ENCODE peak calls at places on chromosomes 12 and 14, in eight cellular contexts. R is A549, Z is IMR-90, G is HCT116, J is gastrocnemius medialis, S is upper lobe of left lung, X is heart left ventricle, O is right lobe of liver. I is an unnamed sample.

GRCh38 chr14:101518611-101519048 is 42.7 kb upstream of the DIO3 start:
- ATAC-seq in X (no peak), S (peak), R (no peak), Z (no peak), G (no peak), J (peak), O (peak), I (peak)

GRCh38 chr14:104892517-104893434 is 27.7 kb downstream of the CEP170B start:
- ATAC-seq in G (no peak), O (no peak), R (peak), X (no peak), S (no peak), J (no peak), Z (no peak), I (no peak)

GRCh38 chr14:74584966-74585365 is 27.1 kb downstream of the LTBP2 start:
- ATAC-seq in Z (no peak), O (no peak), X (no peak), S (no peak), R (no peak), G (no peak), J (no peak), I (no peak)

GRCh38 chr12:76152161-76152807 is 67.8 kb upstream of the NAP1L1 start:
- ATAC-seq in G (no peak), X (no peak), J (peak), S (no peak), Z (no peak), O (peak), R (no peak), I (no peak)

GRCh38 chr12:10358131-10358530 is 31.7 kb downstream of the KLRK1 start:
- ATAC-seq in G (no peak), O (no peak), R (no peak), Z (no peak), J (no peak), S (no peak), X (no peak), I (no peak)

GRCh38 chr14:94689218-94689984 is 77.2 kb downstream of the SERPINA3 start:
- ATAC-seq in X (peak), S (peak), Z (peak), J (peak), R (peak), O (peak), G (peak), I (peak)

GRCh38 chr12:10771132-10771733 is 31.2 kb downstream of the TAS2R7 start:
- ATAC-seq in Z (peak), G (peak), R (peak), O (peak), J (no peak), X (no peak), S (no peak), I (no peak)

GRCh38 chr12:51740536-51740935 is 108.0 kb downstream of the FIGNL2 start:
- ATAC-seq in R (no peak), X (no peak), G (no peak), O (no peak), Z (no peak), J (no peak), S (no peak), I (no peak)

GRCh38 chr12:8870591-8870990 is 43.7 kb upstream of the PHC1 start:
- ATAC-seq in R (no peak), O (no peak), J (no peak), S (no peak), X (peak), Z (no peak), G (no peak), I (no peak)

GRCh38 chr12:114655934-114656697 is 27.9 kb downstream of the TBX3 start:
- ATAC-seq in J (no peak), Z (peak), G (peak), X (no peak), O (peak), R (peak), S (no peak), I (no peak)

GRCh38 chr12:19842116-19842515 is 402.8 kb downstream of the AEBP2 start:
- ATAC-seq in J (no peak), Z (no peak), G (no peak), R (no peak), X (peak), S (no peak), O (no peak), I (no peak)

GRCh38 chr12:30201301-30202160 is 417.8 kb upstream of the TMTC1 start:
- ATAC-seq in R (no peak), O (no peak), S (no peak), G (no peak), J (no peak), X (no peak), Z (peak), I (peak)

GRCh38 chr14:35855886-35856481 is 29.8 kb downstream of the BRMS1L start:
- ATAC-seq in G (no peak), X (no peak), R (no peak), Z (no peak), S (no peak), J (no peak), O (no peak), I (no peak)

GRCh38 chr14:22491683-22492483 is 97.1 kb downstream of the DAD1 start:
- ATAC-seq in J (no peak), Z (no peak), G (no peak), O (no peak), S (no peak), R (no peak), X (no peak), I (no peak)

GRCh38 chr12:75868501-75868900 is 163.1 kb downstream of the PHLDA1 start:
- ATAC-seq in R (no peak), O (peak), G (no peak), S (no peak), X (peak), Z (no peak), J (no peak), I (no peak)

DNA sequence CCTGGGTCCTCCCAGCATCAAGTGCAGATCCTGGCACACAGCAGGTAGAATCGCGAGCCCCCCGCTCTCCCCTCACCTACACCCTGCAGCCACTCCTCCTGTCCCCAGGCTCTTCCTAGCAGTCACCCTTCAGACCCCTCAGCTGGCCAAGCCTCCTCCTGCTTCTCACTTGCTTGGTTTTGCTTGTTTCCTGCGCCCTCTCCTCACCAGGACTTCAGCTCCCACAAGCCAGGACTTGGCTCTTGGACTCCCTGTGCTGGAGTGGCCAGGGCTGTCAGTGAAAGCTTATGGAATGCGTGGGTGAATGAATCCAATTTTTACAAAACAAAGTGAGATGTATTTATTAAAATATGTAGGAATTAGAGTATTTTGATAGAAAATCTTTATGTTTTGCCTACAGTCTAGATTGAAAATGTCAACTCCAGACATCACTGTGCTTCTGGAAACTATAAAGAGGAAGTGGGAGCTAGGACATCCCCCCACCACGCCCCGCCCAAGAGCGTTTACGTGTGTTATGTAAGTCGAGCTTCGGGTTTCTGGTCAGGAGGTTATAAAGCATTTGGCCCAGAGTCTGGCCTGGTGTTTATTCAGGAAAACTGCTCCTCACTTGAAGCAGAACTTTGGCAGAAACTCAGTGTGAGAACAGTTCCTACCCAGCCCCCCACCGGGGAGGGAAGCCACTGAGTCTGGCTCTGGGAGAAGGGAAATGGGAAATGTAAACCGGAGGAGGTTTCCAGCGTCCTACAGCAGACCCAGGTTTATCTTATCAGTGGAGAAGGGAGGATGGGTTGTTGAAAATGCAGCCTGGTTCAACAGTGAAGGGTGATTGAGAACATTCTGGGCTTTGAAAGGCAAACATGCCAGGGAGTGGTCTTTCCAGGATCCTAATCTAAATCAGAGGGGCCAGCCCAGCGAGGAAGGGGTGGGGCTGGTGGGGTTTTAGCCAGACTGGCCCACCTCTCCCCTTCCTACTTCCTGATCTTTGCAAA is 8.8 kb downstream of the ALDH2 start:
- ATAC-seq in Z (peak), J (peak), X (peak), R (peak), G (no peak), S (peak), O (peak), I (peak)
- TF ChIP-seq POLR2A in Z (no peak), J (no peak), X (peak), R (no peak), G (no peak), S (peak), O (peak), I (no peak)

GRCh38 chr14:21097616-21098133 is 780 bp downstream of the ZNF219 start:
- ATAC-seq in S (no peak), G (no peak), R (no peak), O (peak), Z (no peak), X (no peak), J (peak), I (no peak)
- TF ChIP-seq POLR2A in S (no peak), G (no peak), R (no peak), O (no peak), Z (no peak), X (no peak), J (no peak), I (no peak)

GRCh38 chr12:89352242-89352491 is 134 bp downstream of the DUSP6 start:
- ATAC-seq in J (no peak), S (no peak), Z (no peak), X (peak), O (no peak), R (no peak), G (no peak), I (no peak)

GRCh38 chr12:89353188-89353822 is 1.0 kb upstream of the DUSP6 start:
- ATAC-seq in R (peak), S (peak), G (peak), Z (peak), O (peak), X (peak), J (peak), I (peak)

GRCh38 chr12:89353823-89354629 is 1.7 kb upstream of the DUSP6 start:
- ATAC-seq in S (peak), Z (peak), G (peak), R (peak), X (no peak), O (peak), J (peak), I (peak)

GRCh38 chr12:89351489-89352241 is 636 bp downstream of the DUSP6 start:
- ATAC-seq in Z (peak), R (peak), S (peak), X (no peak), O (peak), J (peak), G (peak), I (peak)

GRCh38 chr12:89352492-89353187 is at the start of gene DUSP6:
- ATAC-seq in R (peak), X (peak), O (peak), G (peak), J (peak), S (peak), Z (peak), I (peak)
- TF ChIP-seq POLR2A in R (peak), X (peak), O (peak), G (no peak), J (peak), S (peak), Z (no peak), I (no peak)

DNA sequence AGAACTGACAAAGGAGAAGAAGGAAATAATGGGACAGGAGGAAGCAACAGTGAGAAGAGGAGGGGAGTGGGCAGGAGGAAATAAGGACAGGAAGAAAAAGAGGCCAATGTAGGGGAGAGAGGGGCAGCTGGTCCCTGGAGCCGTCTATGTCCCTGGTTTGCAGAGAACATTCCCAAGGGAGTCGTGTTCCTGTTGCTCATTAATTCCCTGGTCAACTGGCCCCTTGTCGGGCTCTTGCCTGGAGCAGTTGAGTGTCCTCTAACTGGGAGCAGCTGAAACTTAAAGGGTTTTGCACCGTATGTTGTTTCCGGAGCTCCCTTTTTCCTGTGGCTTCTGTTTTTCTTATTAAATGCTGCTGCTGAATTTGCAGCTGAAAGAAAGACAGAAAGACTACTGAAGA is 146.4 kb upstream of the RFLNA start:
- ATAC-seq in Z (no peak), S (no peak), O (no peak), R (no peak), X (no peak), G (no peak), J (no peak), I (no peak)
- TF ChIP-seq POLR2A in Z (no peak), S (no peak), O (no peak), R (no peak), X (no peak), G (no peak), J (no peak), I (no peak)

GRCh38 chr12:53193040-53193439 is 12.3 kb upstream of the CSAD start:
- ATAC-seq in S (no peak), G (no peak), X (no peak), J (no peak), R (no peak), O (no peak), Z (no peak), I (no peak)

GRCh38 chr12:53194973-53195372 is 12.1 kb downstream of the ITGB7 start:
- ATAC-seq in G (no peak), O (no peak), X (no peak), R (no peak), S (no peak), J (no peak), Z (no peak), I (no peak)

GRCh38 chr12:53192531-53193021 is 11.9 kb upstream of the CSAD start:
- ATAC-seq in O (no peak), Z (no peak), R (no peak), G (no peak), S (no peak), X (no peak), J (no peak), I (no peak)

GRCh38 chr12:53195516-53196420 is 11.3 kb downstream of the ITGB7 start:
- ATAC-seq in G (peak), S (peak), R (no peak), Z (no peak), J (no peak), O (peak), X (no peak), I (no peak)

GRCh38 chr12:53193953-53194716 is 12.9 kb downstream of the ITGB7 start:
- ATAC-seq in S (no peak), R (no peak), G (no peak), Z (no peak), X (no peak), J (no peak), O (no peak), I (no peak)
- TF ChIP-seq POLR2A in S (no peak), R (no peak), G (no peak), Z (no peak), X (no peak), J (no peak), O (no peak), I (no peak)

DNA sequence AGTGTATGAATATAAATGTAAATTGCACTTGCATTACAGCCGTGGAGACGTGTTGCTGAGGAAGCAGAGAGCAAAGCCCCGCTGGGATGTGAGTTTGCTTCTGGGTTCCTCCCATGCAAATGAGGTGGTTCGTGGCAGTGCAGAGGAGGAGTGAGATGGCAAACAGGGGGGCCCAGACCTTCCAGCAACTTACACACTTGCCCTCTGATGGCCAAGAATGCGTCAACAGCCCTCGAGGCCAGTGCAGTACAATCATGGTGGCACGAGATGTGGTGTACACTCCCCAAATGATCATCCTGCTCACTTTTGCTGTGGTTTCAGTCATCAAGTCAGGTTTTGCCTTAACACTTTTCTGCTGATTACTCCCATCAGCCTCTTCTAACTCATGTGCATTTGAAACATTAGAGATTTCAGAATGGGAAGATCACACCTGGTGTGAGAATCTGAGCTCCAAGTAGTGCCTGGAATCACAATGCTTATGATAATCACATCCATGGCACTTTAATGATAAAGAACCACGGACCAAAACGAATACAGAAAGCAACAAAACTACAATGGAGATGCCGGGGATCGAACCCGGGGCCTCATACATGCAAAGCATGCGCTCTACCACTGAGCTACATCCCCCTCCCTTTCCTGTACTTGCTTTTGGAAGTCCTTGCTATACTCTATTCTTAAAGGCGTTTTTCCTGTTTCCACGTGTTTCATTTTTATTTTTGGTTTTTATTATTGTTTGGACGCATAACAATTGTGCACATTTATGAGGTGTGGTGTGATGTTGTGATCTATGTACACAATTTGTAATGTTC is 7.0 kb upstream of the UBC start:
- ATAC-seq in S (no peak), G (peak), O (peak), J (no peak), X (no peak), Z (peak), R (no peak), I (no peak)
- TF ChIP-seq POLR2A in S (no peak), G (no peak), O (no peak), J (no peak), X (no peak), Z (no peak), R (no peak), I (no peak)

DNA sequence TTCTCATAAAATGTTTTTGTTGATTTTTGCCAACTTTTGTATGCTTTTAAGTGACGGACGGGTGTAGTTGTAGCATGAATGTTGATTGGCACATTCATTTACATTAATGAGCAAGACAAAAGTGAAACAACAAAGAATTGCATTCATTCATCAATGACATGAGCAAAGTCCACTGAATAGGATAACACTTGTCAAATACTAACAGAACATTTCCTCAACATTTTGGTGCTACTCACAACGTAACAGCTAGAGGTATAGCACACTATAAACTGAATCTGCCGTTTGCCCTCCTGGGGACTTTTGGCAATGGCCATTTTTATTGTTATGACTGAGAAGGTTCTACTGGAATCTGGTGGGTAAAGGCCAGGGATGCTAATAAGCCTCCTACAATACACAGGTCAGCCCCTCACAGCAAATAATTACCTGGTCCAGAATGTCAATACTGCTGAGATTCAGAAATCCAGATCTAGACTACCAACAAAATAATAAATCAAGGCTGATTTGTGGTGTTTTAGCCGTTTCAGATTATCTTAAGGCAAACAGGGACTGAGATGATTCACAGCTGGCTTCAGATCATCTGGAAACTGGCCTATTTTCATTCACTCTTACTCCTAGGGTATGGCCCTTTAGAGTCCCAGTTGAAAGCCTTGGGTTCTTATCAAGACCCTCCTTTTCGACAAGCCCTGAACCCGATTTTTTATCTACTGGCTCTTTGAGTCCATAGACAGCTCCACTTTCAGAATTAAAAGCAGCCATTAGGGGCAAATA is 22.5 kb upstream of the CDKN3 start:
- ATAC-seq in X (no peak), O (peak), S (no peak), Z (peak), R (no peak), G (no peak), J (no peak), I (no peak)
- TF ChIP-seq POLR2A in X (no peak), O (no peak), S (no peak), Z (no peak), R (no peak), G (no peak), J (no peak), I (no peak)

DNA sequence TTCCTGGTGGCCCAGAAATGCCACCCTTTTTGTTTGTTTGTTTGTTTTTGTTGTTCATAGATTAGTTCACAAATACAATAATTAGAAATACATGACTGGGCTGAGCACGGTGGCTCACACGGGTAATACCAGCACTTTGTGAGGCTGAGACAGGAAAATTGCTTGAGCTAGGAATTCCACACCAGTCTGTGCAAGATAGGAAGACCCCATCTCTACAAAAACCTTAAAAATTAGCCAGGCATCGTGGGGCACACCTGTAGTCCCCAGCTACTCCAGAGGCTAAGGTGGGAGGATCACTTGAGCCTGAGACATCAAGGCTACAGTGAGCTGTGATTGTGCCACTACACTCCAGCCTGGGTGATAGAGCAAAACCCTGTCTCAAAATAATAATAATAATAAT is 2.3 kb upstream of the SSTR1 start:
- ATAC-seq in S (no peak), Z (no peak), G (no peak), J (no peak), O (no peak), X (no peak), R (no peak), I (no peak)
- TF ChIP-seq POLR2A in S (no peak), Z (no peak), G (no peak), J (no peak), O (no peak), X (no peak), R (no peak), I (no peak)

I was measured in gastroesophageal sphincter.